ENCODE peak calls at places on chromosome 7, in ten cellular contexts. V is MCF 10A, I is Calu3, P is lower lobe of right lung, K is B cell, G is foreskin fibroblast, E is AG09309, Q is fibroblast of lung, C is progenitor cell of endocrine pancreas, S is brain microvascular endothelial cell. L is an unnamed sample.

GRCh38 chr7:30173058-30173897 is 38.5 kb downstream of the MTURN start:
- DNase-seq in E (peak; percentile 97), Q (peak; percentile 92), C (no peak), I (peak; percentile 18), V (peak; percentile 98), K (no peak), P (peak; percentile 67), S (peak; percentile 68), G (peak; percentile 96), L (peak; percentile 97)

GRCh38 chr7:45088821-45089313 is at the start of gene NACAD:
- DNase-seq in E (no peak), K (peak; percentile 37), Q (no peak), P (no peak), S (no peak), I (no peak), V (no peak), G (no peak), C (no peak), L (peak; percentile 40)

GRCh38 chr7:141663081-141663510 is 38.9 kb downstream of the DENND11 start:
- DNase-seq in G (no peak), K (no peak), V (peak; percentile 20), I (peak; percentile 76), C (no peak), Q (no peak), S (no peak), E (no peak), P (no peak), L (no peak)

GRCh38 chr7:151537818-151538561 is 18.3 kb upstream of the RHEB start:
- DNase-seq in C (no peak), S (no peak), E (no peak), V (no peak), Q (peak; percentile 51), I (no peak), P (no peak), G (no peak), K (no peak), L (no peak)

GRCh38 chr7:88694207-88694606 is 65.3 kb upstream of the ZNF804B start:
- DNase-seq in S (no peak), K (no peak), C (no peak), I (no peak), V (no peak), G (no peak), Q (no peak), P (no peak), E (no peak), L (no peak)

GRCh38 chr7:31100445-31100844 is 48.3 kb downstream of the ADCYAP1R1 start:
- DNase-seq in E (no peak), V (no peak), Q (no peak), P (no peak), K (peak; percentile 3), G (peak; percentile 45), C (no peak), S (peak; percentile 9), I (no peak), L (no peak)

GRCh38 chr7:38881947-38882684 is 26.9 kb downstream of the VPS41 start:
- DNase-seq in K (no peak), V (no peak), S (no peak), Q (no peak), P (no peak), E (no peak), C (no peak), G (no peak), I (no peak), L (no peak)

GRCh38 chr7:7681191-7681935 is 37.0 kb downstream of the RPA3 start:
- DNase-seq in S (peak; percentile 60), V (peak; percentile 77), Q (peak; percentile 82), G (peak; percentile 47), C (no peak), E (peak; percentile 34), I (peak; percentile 66), P (no peak), K (peak; percentile 65), L (no peak)

GRCh38 chr7:115052706-115053105 is 130.8 kb downstream of the MDFIC start:
- DNase-seq in I (no peak), P (no peak), E (no peak), K (no peak), S (no peak), G (no peak), Q (no peak), V (no peak), C (no peak), L (no peak)

GRCh38 chr7:90726623-90727022 is 130.5 kb downstream of the CDK14 start:
- DNase-seq in P (no peak), S (peak; percentile 45), Q (peak; percentile 62), V (no peak), C (no peak), K (no peak), E (no peak), I (peak; percentile 7), G (no peak), L (no peak)

GRCh38 chr7:125090596-125090995 is 161.0 kb upstream of the POT1 start:
- DNase-seq in G (no peak), K (no peak), Q (no peak), S (no peak), I (peak; percentile 9), V (peak; percentile 34), C (no peak), P (no peak), E (no peak), L (no peak)

GRCh38 chr7:151310578-151310977 is 31.0 kb upstream of the NUB1 start:
- DNase-seq in E (no peak), G (no peak), K (no peak), P (no peak), I (peak; percentile 23), Q (peak; percentile 37), V (peak; percentile 10), C (no peak), S (no peak), L (no peak)

GRCh38 chr7:100983451-100984187 is 14.3 kb downstream of the MUC12 start:
- DNase-seq in E (peak; percentile 94), I (peak; percentile 19), G (peak; percentile 63), V (peak; percentile 11), P (peak; percentile 3), C (no peak), Q (no peak), S (peak; percentile 36), K (no peak), L (no peak)

GRCh38 chr7:116495737-116496136 is 3.8 kb upstream of the CAV2 start:
- DNase-seq in V (peak; percentile 96), K (no peak), C (no peak), E (no peak), S (no peak), Q (no peak), P (no peak), I (no peak), G (peak; percentile 47), L (no peak)

DNA sequence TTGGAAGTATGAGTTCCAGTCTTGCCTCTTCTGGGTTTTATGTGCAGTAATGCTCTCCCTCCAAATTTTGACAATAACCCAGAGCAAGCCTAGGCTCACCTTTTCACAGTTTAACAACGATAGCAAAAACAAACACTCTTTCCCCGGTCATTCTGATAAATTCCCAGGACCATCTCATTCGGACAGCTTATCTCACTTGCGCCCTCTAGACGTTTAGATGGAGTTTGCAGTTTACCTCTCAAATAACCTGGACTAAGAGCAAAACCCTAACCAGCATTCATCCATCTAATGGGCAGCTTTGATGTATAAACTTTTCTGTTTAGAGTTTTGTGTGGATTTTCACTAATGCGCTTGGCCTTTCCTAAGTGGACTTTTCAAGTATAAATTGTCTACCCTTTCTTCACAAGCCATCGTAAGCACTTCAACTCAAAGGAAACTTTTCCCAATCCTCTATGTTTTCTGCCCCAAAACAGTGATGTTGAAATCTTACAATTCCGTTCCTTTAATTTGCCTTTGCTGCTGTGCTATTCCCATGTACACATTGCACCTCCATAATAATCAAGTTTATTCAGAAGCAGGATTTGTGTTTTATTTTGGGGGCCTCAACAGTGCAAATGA is 114.9 kb downstream of the HDAC9 start:
- DNase-seq in V (peak; percentile 48), C (peak; percentile 10), Q (peak; percentile 43), G (no peak), S (peak; percentile 18), P (no peak), K (no peak), I (peak; percentile 60), E (no peak), L (no peak)
- TF ChIP-seq CTCF in V (no peak), C (peak; percentile 70), Q (peak; percentile 47), G (peak; percentile 40), S (peak; percentile 76), P (peak; percentile 46), K (peak; percentile 74), I (peak; percentile 76), E (peak; percentile 44), L (peak; percentile 70)

GRCh38 chr7:99949645-99950228 is 20.3 kb upstream of the GJC3 start:
- DNase-seq in C (no peak), Q (peak; percentile 24), I (no peak), V (no peak), P (no peak), S (no peak), K (no peak), E (no peak), G (no peak), L (no peak)
- TF ChIP-seq CTCF in C (no peak), Q (peak; percentile 50), I (no peak), V (peak; percentile 12), P (peak; percentile 26), S (peak; percentile 42), K (no peak), E (peak; percentile 46), G (peak; percentile 12), L (peak; percentile 53)

GRCh38 chr7:138449580-138449979 is 10.5 kb upstream of the TRIM24 start:
- DNase-seq in K (no peak), I (peak; percentile 4), V (peak; percentile 5), C (no peak), S (no peak), Q (no peak), E (no peak), P (no peak), G (no peak), L (no peak)
- TF ChIP-seq CTCF in K (peak; percentile 50), I (peak; percentile 19), V (no peak), C (no peak), S (peak; percentile 41), Q (no peak), E (peak; percentile 22), P (peak; percentile 24), G (peak; percentile 6), L (peak; percentile 48)

GRCh38 chr7:154583454-154583853 is 419.5 kb downstream of the PAXIP1 start:
- DNase-seq in G (no peak), E (no peak), P (no peak), I (no peak), C (no peak), V (no peak), S (no peak), K (no peak), Q (no peak), L (no peak)

GRCh38 chr7:154581251-154581890 is 421.6 kb downstream of the PAXIP1 start:
- DNase-seq in Q (no peak), C (no peak), P (no peak), E (no peak), S (no peak), G (no peak), I (no peak), K (no peak), V (no peak), L (no peak)

GRCh38 chr7:154579711-154580110 is 423.2 kb downstream of the PAXIP1 start:
- DNase-seq in V (no peak), G (no peak), E (no peak), K (no peak), Q (no peak), C (no peak), I (no peak), P (no peak), S (no peak), L (no peak)

GRCh38 chr7:154587812-154588211 is 415.1 kb downstream of the PAXIP1 start:
- DNase-seq in G (no peak), C (no peak), P (no peak), Q (no peak), E (no peak), I (no peak), S (no peak), V (no peak), K (no peak), L (no peak)

GRCh38 chr7:154584352-154585252 is 418.3 kb downstream of the PAXIP1 start:
- DNase-seq in G (no peak), C (no peak), I (no peak), K (no peak), E (no peak), P (no peak), Q (no peak), V (no peak), S (no peak), L (no peak)
- TF ChIP-seq CTCF in G (no peak), C (peak; percentile 68), I (no peak), K (no peak), E (no peak), P (peak; percentile 45), Q (no peak), V (no peak), S (no peak), L (no peak)